ENCODE peak calls at places on chromosomes 16 and 17, in eight cellular contexts. Y is mesendoderm, S is HCT116, I is heart left ventricle, B is heart right ventricle, X is lower lobe of right lung, J is left ventricle myocardium inferior, T is endodermal cell. H is an unnamed sample.
A peak's percentile ranks its signal among the peaks of the same experiment; 100 is the strongest.

GRCh38 chr17:66675991-66676371 is 158.9 kb upstream of the CACNG5 start:
- DNase-seq in Y (no peak), S (no peak), I (no peak), B (no peak), X (peak; percentile 77), J (no peak), T (no peak), H (no peak)

GRCh38 chr17:76384222-76384986 is at the start of gene SPHK1:
- DNase-seq in Y (peak; percentile 84), S (peak; percentile 51), I (peak; percentile 82), B (peak; percentile 63), X (peak; percentile 79), J (peak; percentile 78), T (peak; percentile 93), H (peak; percentile 81)

GRCh38 chr17:61662771-61663170 is 71.8 kb upstream of the NACA2 start:
- DNase-seq in Y (no peak), S (no peak), I (no peak), B (no peak), X (no peak), J (no peak), T (no peak), H (no peak)

GRCh38 chr17:45229681-45230409 is 8.2 kb downstream of the FMNL1 start:
- DNase-seq in Y (peak; percentile 37), S (no peak), I (no peak), B (no peak), X (no peak), J (peak; percentile 54), T (peak; percentile 60), H (no peak)

GRCh38 chr17:17355426-17355825 is 52.3 kb downstream of the NT5M start:
- DNase-seq in Y (no peak), S (no peak), I (no peak), B (no peak), X (no peak), J (no peak), T (no peak), H (no peak)

GRCh38 chr17:42050360-42051012 is at the start of gene C17orf113:
- DNase-seq in Y (peak; percentile 68), S (no peak), I (peak; percentile 55), B (peak; percentile 50), X (peak; percentile 71), J (peak; percentile 48), T (peak; percentile 91), H (peak; percentile 75)

GRCh38 chr17:2138318-2138717 is 83.4 kb downstream of the HIC1 start:
- DNase-seq in Y (no peak), S (no peak), I (peak; percentile 16), B (no peak), X (peak; percentile 51), J (no peak), T (peak; percentile 57), H (peak; percentile 14)

GRCh38 chr17:292016-292415 is 60.6 kb downstream of the RPH3AL start:
- DNase-seq in Y (no peak), S (no peak), I (no peak), B (no peak), X (peak; percentile 28), J (no peak), T (no peak), H (no peak)

GRCh38 chr17:1229891-1230571 is 40.2 kb upstream of the BHLHA9 start:
- DNase-seq in Y (no peak), S (no peak), I (no peak), B (no peak), X (no peak), J (no peak), T (peak; percentile 48), H (no peak)

GRCh38 chr16:46859719-46860152 is 24.4 kb upstream of the GPT2 start:
- DNase-seq in Y (peak; percentile 44), S (peak; percentile 83), I (no peak), B (no peak), X (no peak), J (no peak), T (no peak), H (no peak)

GRCh38 chr16:58366247-58367031 is 25.8 kb upstream of the GINS3 start:
- DNase-seq in Y (no peak), S (no peak), I (no peak), B (no peak), X (no peak), J (no peak), T (no peak), H (no peak)

GRCh38 chr17:8905256-8905778 is 37.8 kb upstream of the PIK3R6 start:
- DNase-seq in Y (peak; percentile 60), S (no peak), I (no peak), B (no peak), X (no peak), J (no peak), T (peak; percentile 58), H (no peak)

GRCh38 chr17:63932721-63933120 is 590 bp upstream of the CD79B start:
- DNase-seq in Y (no peak), S (no peak), I (no peak), B (no peak), X (no peak), J (no peak), T (no peak), H (no peak)

GRCh38 chr17:6231886-6232767 is 161.9 kb downstream of the WSCD1 start:
- DNase-seq in Y (peak; percentile 61), S (no peak), I (no peak), B (no peak), X (no peak), J (no peak), T (peak; percentile 51), H (no peak)

GRCh38 chr17:48954300-48954755 is 9.7 kb upstream of the SNF8 start:
- DNase-seq in Y (peak; percentile 78), S (peak; percentile 69), I (no peak), B (no peak), X (no peak), J (no peak), T (peak; percentile 92), H (peak; percentile 41)

GRCh38 chr17:2057130-2057713 is 2.3 kb downstream of the HIC1 start:
- DNase-seq in Y (peak; percentile 37), S (no peak), I (no peak), B (no peak), X (no peak), J (no peak), T (peak; percentile 80), H (no peak)

GRCh38 chr17:81432873-81433451 is 37.7 kb downstream of the BAHCC1 start:
- DNase-seq in Y (no peak), S (no peak), I (no peak), B (no peak), X (peak; percentile 71), J (no peak), T (no peak), H (no peak)

GRCh38 chr16:76214856-76215255 is 62.3 kb upstream of the CNTNAP4 start:
- DNase-seq in Y (peak; percentile 84), S (no peak), I (no peak), B (no peak), X (no peak), J (no peak), T (no peak), H (no peak)

GRCh38 chr17:2982854-2983636 is 80.4 kb downstream of the OR1D5 start:
- DNase-seq in Y (no peak), S (no peak), I (peak; percentile 74), B (peak; percentile 69), X (peak; percentile 63), J (peak; percentile 79), T (no peak), H (no peak)

GRCh38 chr17:34542700-34543336 is 36.6 kb upstream of the TMEM132E start:
- DNase-seq in Y (peak; percentile 31), S (no peak), I (no peak), B (peak; percentile 18), X (peak; percentile 52), J (no peak), T (peak; percentile 90), H (peak; percentile 67)

GRCh38 chr16:86566966-86567700 is 504 bp downstream of the FOXC2 start:
- DNase-seq in Y (peak; percentile 64), S (no peak), I (no peak), B (no peak), X (no peak), J (peak; percentile 40), T (peak; percentile 82), H (no peak)

GRCh38 chr16:86565644-86566511 is 751 bp upstream of the FOXC2 start:
- DNase-seq in Y (peak; percentile 34), S (no peak), I (no peak), B (no peak), X (no peak), J (no peak), T (peak; percentile 76), H (no peak)

GRCh38 chr16:86567701-86568571 is 1.3 kb downstream of the FOXC2 start:
- DNase-seq in Y (peak; percentile 33), S (no peak), I (no peak), B (no peak), X (no peak), J (peak; percentile 54), T (peak; percentile 76), H (no peak)

GRCh38 chr16:86565181-86565631 is 1.4 kb upstream of the FOXC2 start:
- DNase-seq in Y (peak; percentile 20), S (no peak), I (no peak), B (no peak), X (no peak), J (no peak), T (no peak), H (no peak)

GRCh38 chr16:86566601-86566965 is at the start of gene FOXC2:
- DNase-seq in Y (peak; percentile 95), S (no peak), I (peak; percentile 89), B (peak; percentile 90), X (peak; percentile 70), J (peak; percentile 92), T (peak; percentile 97), H (peak; percentile 66)
- H3K27me3 ChIP-seq in Y (peaks cover 62% of the 10 kb centered on the region), S (peaks cover 5% of the 10 kb centered on the region), I (peaks cover 68% of the 10 kb centered on the region), B (peaks cover 77% of the 10 kb centered on the region), X (peaks cover 77% of the 10 kb centered on the region), J (peaks cover 98% of the 10 kb centered on the region), T (peaks cover 84% of the 10 kb centered on the region), H (peaks cover 57% of the 10 kb centered on the region)

GRCh38 chr16:70715113-70715711 is 29.4 kb upstream of the MTSS2 start:
- DNase-seq in Y (peak; percentile 69), S (no peak), I (peak; percentile 74), B (peak; percentile 76), X (peak; percentile 75), J (peak; percentile 77), T (no peak), H (no peak)
- H3K4me3 ChIP-seq in Y (no peak overlapping the region), S (no peak overlapping the region), I (peak overlapping the region; percentile 31), B (no peak overlapping the region), X (no peak overlapping the region), J (peak overlapping the region; percentile 34), T (no peak overlapping the region), H (no peak overlapping the region)

GRCh38 chr17:58096892-58097291 is 13.7 kb downstream of the DYNLL2 start:
- DNase-seq in Y (peak; percentile 23), S (no peak), I (no peak), B (no peak), X (no peak), J (no peak), T (no peak), H (no peak)
- H3K4me1 ChIP-seq in Y (no peaks in the 10 kb centered on the region), S (no peaks in the 10 kb centered on the region), I (no peaks in the 10 kb centered on the region), B (no peaks in the 10 kb centered on the region), X (no peaks in the 10 kb centered on the region), J (no peaks in the 10 kb centered on the region), T (no peaks in the 10 kb centered on the region), H (no peaks in the 10 kb centered on the region)

DNA sequence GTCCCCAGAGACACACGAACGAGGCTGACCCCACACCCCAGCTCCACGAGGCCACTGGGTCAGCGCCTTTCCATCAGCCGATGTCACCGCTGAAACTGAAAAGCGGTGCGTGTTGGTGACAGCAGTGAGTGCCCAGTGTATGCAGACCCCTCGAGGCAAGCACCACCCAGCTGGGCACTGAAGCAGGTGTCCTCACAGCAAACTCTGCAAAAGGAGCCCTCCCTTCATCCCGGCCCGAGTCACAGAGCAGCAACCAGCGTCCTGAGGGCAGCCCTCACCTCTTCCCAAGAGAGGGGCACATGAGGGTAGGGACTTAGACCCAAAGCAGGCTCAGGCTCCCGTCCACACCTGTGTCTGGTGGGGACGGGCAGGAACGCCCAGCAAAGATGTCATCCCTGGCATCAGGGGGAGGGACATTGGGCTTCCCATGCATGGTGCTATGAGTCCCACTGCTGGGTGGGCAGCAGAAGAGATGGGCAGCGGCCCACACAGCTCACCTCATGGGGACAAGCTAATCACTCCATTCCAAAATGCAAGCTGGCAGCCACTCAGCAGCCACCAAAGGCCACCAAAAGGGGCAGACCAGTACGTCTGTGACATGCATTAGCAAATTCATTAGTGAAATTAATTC is 49.2 kb downstream of the RBFOX3 start:
- DNase-seq in Y (no peak), S (no peak), I (no peak), B (no peak), X (peak; percentile 24), J (no peak), T (no peak), H (no peak)
- H3K27me3 ChIP-seq in Y (no peaks in the 10 kb centered on the region), S (peaks cover 4% of the 10 kb centered on the region), I (peaks cover 13% of the 10 kb centered on the region), B (peaks cover 82% of the 10 kb centered on the region), X (peaks cover 60% of the 10 kb centered on the region), J (peaks cover 97% of the 10 kb centered on the region), T (no peaks in the 10 kb centered on the region), H (peaks cover 38% of the 10 kb centered on the region)

H was measured in HAP-1.